ENCODE peak calls at places on chromosomes 1 and 21, in four cellular contexts. B, K, F and X are unnamed samples. For H3K4me1, the result is how much of the 10 kb centered on the place peaks cover.

GRCh38 chr1:20787775-20788488 is 825 bp upstream of the HP1BP3 start:
- DNase-seq in B (no peak), K (no peak), F (peak), X (no peak)

GRCh38 chr1:65265296-65266271 is 43.8 kb upstream of the DNAJC6 start:
- DNase-seq in B (peak), K (peak), F (no peak), X (peak)

GRCh38 chr1:164772635-164773034 is 213.7 kb downstream of the PBX1 start:
- DNase-seq in B (peak), K (peak), F (no peak), X (peak)

GRCh38 chr1:181099152-181100014 is 10.9 kb downstream of the IER5 start:
- DNase-seq in B (no peak), K (no peak), F (no peak), X (no peak)

GRCh38 chr1:171251741-171252300 is 3.5 kb downstream of the FMO1 start:
- DNase-seq in B (no peak), K (no peak), F (no peak), X (peak)

GRCh38 chr21:36661511-36662309 is 37.2 kb upstream of the SIM2 start:
- DNase-seq in B (no peak), K (no peak), F (no peak), X (no peak)

GRCh38 chr1:42646056-42646455 is 12.2 kb upstream of the PPIH start:
- DNase-seq in B (no peak), K (no peak), F (no peak), X (no peak)

GRCh38 chr1:65264197-65264929 is 45.0 kb upstream of the DNAJC6 start:
- DNase-seq in B (no peak), K (no peak), F (no peak), X (peak)

GRCh38 chr1:41218152-41218551 is 24.0 kb downstream of the SCMH1 start:
- DNase-seq in B (no peak), K (no peak), F (no peak), X (no peak)

GRCh38 chr1:198680174-198680871 is 41.5 kb downstream of the PTPRC start:
- DNase-seq in B (no peak), K (no peak), F (no peak), X (no peak)

GRCh38 chr1:174990382-174990999 is 9.3 kb upstream of the CACYBP start:
- DNase-seq in B (no peak), K (no peak), F (peak), X (no peak)

GRCh38 chr1:174791863-174792262 is 207.9 kb upstream of the CACYBP start:
- DNase-seq in B (no peak), K (no peak), F (no peak), X (no peak)

GRCh38 chr1:193589597-193590040 is 403.2 kb upstream of the B3GALT2 start:
- DNase-seq in B (no peak), K (no peak), F (no peak), X (peak)

GRCh38 chr1:67908260-67908936 is 75.1 kb upstream of the GNG12 start:
- DNase-seq in B (no peak), K (no peak), F (no peak), X (no peak)
- H3K27ac ChIP-seq in B (no peak), K (no peak), F (no peak), X (no peak)

GRCh38 chr1:62285984-62286481 is 33.2 kb downstream of the KANK4 start:
- DNase-seq in B (no peak), K (no peak), F (no peak), X (no peak)
- H3K4me1 ChIP-seq in B (under half), K (under half), F (under half), X (under half)

GRCh38 chr1:214568328-214568727 is 16.9 kb upstream of the PTPN14 start:
- DNase-seq in B (no peak), K (no peak), F (no peak), X (no peak)
- H3K27ac ChIP-seq in B (no peak), K (no peak), F (peak), X (no peak)

GRCh38 chr1:53376742-53377437 is 49.0 kb upstream of the LRP8 start:
- DNase-seq in B (peak), K (peak), F (no peak), X (no peak)
- H3K4me1 ChIP-seq in B (under half), K (under half), F (under half), X (under half)

GRCh38 chr1:43968348-43968948 is 1.4 kb upstream of the DPH2 start:
- DNase-seq in B (no peak), K (no peak), F (no peak), X (no peak)

GRCh38 chr1:43970911-43971310 is 1.1 kb downstream of the DPH2 start:
- DNase-seq in B (no peak), K (no peak), F (no peak), X (no peak)

GRCh38 chr1:43969416-43969745 is 429 bp upstream of the DPH2 start:
- DNase-seq in B (no peak), K (no peak), F (no peak), X (no peak)

GRCh38 chr1:43970502-43970901 is 692 bp downstream of the DPH2 start:
- DNase-seq in B (no peak), K (no peak), F (no peak), X (no peak)

DNA sequence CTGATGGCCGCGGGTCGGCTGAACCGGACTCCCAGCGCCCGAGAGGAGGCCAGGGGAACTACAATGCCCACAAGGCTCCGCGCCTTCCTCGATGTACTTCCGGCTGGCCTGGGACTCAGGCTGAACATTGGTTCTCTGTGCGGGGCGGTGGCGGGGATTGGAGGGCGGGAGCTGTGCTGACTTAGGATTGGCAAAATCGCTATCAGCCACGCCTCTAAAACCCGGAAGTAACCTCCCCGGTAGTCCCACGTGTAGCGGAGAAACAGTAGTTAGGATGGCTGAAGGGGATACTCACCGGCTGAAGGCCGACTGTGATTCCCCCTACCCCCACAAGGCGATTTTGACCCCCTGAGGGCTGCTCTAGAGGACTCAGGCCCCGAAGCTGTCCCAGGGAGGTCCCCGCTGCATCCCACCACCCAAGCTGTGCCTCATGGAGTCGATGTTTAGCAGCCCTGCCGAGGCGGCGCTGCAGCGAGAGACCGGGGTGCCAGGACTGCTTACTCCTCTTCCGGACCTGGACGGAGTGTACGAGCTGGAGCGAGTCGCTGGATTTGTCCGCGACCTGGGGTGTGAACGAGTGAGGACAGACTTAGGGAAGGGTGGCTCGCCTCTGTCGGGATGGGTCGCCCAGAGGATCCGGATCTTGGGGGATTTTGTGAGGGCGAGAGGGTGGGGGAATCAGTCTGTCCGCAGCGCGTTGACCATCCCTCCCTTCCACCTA is at the start of gene DPH2:
- DNase-seq in B (peak), K (peak), F (peak), X (peak)
- H3K27ac ChIP-seq in B (no peak), K (no peak), F (peak), X (no peak)

DNA sequence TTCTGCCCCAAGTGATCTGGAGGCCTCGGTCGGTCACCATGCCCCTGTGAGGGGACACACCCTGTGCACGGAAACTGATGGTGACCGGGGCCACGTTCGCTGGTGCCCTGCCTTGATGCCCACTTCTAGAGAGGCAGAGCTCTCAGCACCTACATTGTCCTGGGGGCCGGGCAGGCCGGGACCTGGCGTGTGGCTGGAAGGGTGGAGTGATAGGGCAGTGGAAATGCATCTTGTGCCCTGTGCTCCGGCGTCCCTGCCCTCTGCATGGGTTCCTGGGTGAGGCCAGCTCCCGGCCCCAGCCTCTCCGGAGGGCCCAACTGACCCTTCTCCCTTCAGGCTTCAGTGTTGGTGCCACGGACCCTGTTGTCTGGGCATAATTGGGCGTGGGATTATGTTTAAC is 11.0 kb upstream of the UMODL1 start:
- DNase-seq in B (no peak), K (no peak), F (no peak), X (no peak)
- H3K4me1 ChIP-seq in B (under half), K (under half), F (under half), X (under half)

DNA sequence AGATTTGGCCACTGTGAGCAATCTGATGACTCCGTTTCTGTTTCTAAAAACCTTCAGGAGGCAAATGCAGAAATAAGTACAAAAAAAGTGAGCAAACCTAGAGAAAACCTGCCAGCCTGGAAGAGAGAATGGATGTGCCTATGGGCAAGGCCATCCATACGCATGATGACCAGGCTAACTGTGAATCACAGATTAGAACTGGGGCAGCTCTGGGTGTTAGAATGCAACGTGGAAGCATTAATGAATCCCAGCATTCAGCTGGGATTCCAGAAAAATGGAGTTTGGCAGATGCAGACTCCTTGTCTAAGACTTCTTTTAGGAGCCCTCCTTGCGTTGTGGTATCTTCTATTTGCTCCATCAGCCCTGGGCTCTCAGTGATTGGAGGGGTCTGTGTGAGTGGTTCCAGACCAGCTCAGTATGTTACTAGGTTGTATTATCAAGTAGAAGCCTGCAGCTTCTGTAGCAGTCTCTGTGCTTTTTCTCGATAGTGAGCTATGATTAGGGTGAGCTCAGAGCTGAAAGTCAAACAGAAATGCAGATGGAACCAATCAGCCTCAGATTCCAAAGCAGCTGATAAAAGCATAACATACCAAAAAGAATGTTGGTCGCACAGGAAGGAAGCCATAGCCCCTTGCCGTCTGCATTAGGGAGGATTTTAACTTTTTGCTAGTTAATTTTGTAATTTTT is 154.0 kb downstream of the PSMG1 start:
- DNase-seq in B (no peak), K (no peak), F (no peak), X (no peak)
- H3K27ac ChIP-seq in B (no peak), K (no peak), F (no peak), X (peak)

GRCh38 chr1:35507947-35508346 is 49.3 kb downstream of the KIAA0319L start:
- DNase-seq in B (no peak), K (no peak), F (no peak), X (no peak)
- H3K4me1 ChIP-seq in B (under half), K (under half), F (under half), X (under half)